ENCODE peak calls at places on chromosomes 1 and 21, in seven cellular contexts. G is IMR-90, P is mesendoderm, B is neuronal stem cell, V is mesenchymal stem cell, U is H1, X is trophoblast cell. N is an unnamed sample.

GRCh38 chr21:9730866-9731265 is 790.5 kb upstream of the TPTE start:
- DNase-seq in B (no peak), G (no peak), X (no peak), P (no peak), V (no peak), U (no peak), N (no peak)

GRCh38 chr1:116402333-116402732 is 29.3 kb downstream of the ATP1A1 start:
- DNase-seq in U (no peak), P (no peak), V (no peak), G (no peak), B (no peak), X (no peak), N (no peak)

GRCh38 chr1:96365596-96365995 is 356.0 kb upstream of the PTBP2 start:
- DNase-seq in G (no peak), P (no peak), V (peak; percentile 70), B (no peak), U (no peak), X (no peak), N (no peak)

GRCh38 chr21:39881661-39882060 is 14.4 kb downstream of the PCP4 start:
- DNase-seq in X (no peak), G (no peak), B (no peak), U (no peak), V (no peak), P (peak; percentile 2), N (no peak)

GRCh38 chr1:224458296-224458695 is 23.7 kb upstream of the WDR26 start:
- DNase-seq in U (no peak), V (no peak), B (no peak), G (no peak), X (no peak), P (no peak), N (no peak)

GRCh38 chr1:184649500-184649899 is 105.2 kb downstream of the EDEM3 start:
- DNase-seq in P (no peak), V (peak; percentile 60), B (no peak), G (peak; percentile 51), X (no peak), U (no peak), N (no peak)

GRCh38 chr1:171245458-171246064 is 2.7 kb upstream of the FMO1 start:
- DNase-seq in V (peak; percentile 37), B (peak; percentile 30), G (peak; percentile 27), X (peak; percentile 25), P (peak; percentile 65), U (no peak), N (peak; percentile 46)

GRCh38 chr1:1973716-1974642 is 29.6 kb downstream of the CFAP74 start:
- DNase-seq in B (no peak), U (no peak), V (no peak), G (no peak), P (no peak), X (no peak), N (peak; percentile 28)

GRCh38 chr21:40562603-40563002 is 284.4 kb downstream of the DSCAM start:
- DNase-seq in G (no peak), U (no peak), B (no peak), V (no peak), P (no peak), X (no peak), N (no peak)

GRCh38 chr1:70044832-70045231 is 160.5 kb downstream of the LRRC40 start:
- DNase-seq in B (no peak), U (no peak), X (no peak), V (peak; percentile 40), P (no peak), G (peak; percentile 79), N (no peak)

GRCh38 chr1:55018395-55018794 is 19.7 kb downstream of the BSND start:
- DNase-seq in P (no peak), V (no peak), X (no peak), U (no peak), B (no peak), G (no peak), N (no peak)

GRCh38 chr1:31812158-31812829 is 3.5 kb downstream of the SPOCD1 start:
- DNase-seq in V (no peak), U (no peak), X (no peak), G (no peak), B (no peak), P (no peak), N (no peak)

GRCh38 chr1:8671313-8671917 is 146.0 kb downstream of the RERE start:
- DNase-seq in X (peak; percentile 38), P (peak; percentile 81), B (peak; percentile 32), G (peak; percentile 84), V (peak; percentile 82), U (no peak), N (no peak)

GRCh38 chr1:53398585-53399365 is 60.4 kb upstream of the DMRTB1 start:
- DNase-seq in B (no peak), G (no peak), X (no peak), U (no peak), V (no peak), P (no peak), N (peak; percentile 18)

GRCh38 chr1:175373786-175374623 is 181.4 kb upstream of the KIAA0040 start:
- DNase-seq in U (peak; percentile 21), X (no peak), G (no peak), P (peak; percentile 65), B (peak; percentile 63), V (peak; percentile 44), N (peak; percentile 77)

GRCh38 chr21:45380566-45380965 is 24.4 kb upstream of the COL18A1 start:
- DNase-seq in U (no peak), V (no peak), B (no peak), P (no peak), G (no peak), X (no peak), N (no peak)

GRCh38 chr1:229942508-229942907 is 124.5 kb upstream of the GALNT2 start:
- DNase-seq in P (no peak), G (no peak), B (no peak), U (no peak), V (no peak), X (no peak), N (no peak)

GRCh38 chr1:119735217-119735616 is 23.5 kb downstream of the PHGDH start:
- DNase-seq in V (no peak), P (no peak), B (no peak), G (no peak), U (no peak), X (no peak), N (no peak)

GRCh38 chr1:226098870-226099832 is 36.6 kb downstream of the H3-3A start:
- DNase-seq in G (no peak), U (no peak), X (no peak), V (no peak), P (no peak), B (no peak), N (no peak)

GRCh38 chr21:14545906-14546480 is at the start of gene SAMSN1:
- DNase-seq in G (no peak), P (no peak), B (no peak), V (peak; percentile 26), X (no peak), U (no peak), N (no peak)

GRCh38 chr1:230573647-230574046 is 68.6 kb upstream of the COG2 start:
- DNase-seq in U (no peak), V (no peak), X (no peak), P (no peak), G (no peak), B (no peak), N (no peak)

GRCh38 chr21:16773206-16773605 is 739.6 kb upstream of the CXADR start:
- DNase-seq in G (peak; percentile 57), U (no peak), P (peak; percentile 2), B (no peak), V (peak; percentile 3), X (no peak), N (no peak)

GRCh38 chr1:200143347-200143746 is 115.8 kb downstream of the NR5A2 start:
- DNase-seq in V (no peak), P (no peak), X (no peak), U (no peak), B (no peak), G (no peak), N (no peak)

GRCh38 chr1:20139776-20140612 is 871 bp downstream of the PLA2G2F start:
- DNase-seq in B (no peak), X (no peak), P (no peak), V (no peak), G (no peak), U (no peak), N (no peak)

GRCh38 chr1:86061660-86062059 is 94.9 kb downstream of the COL24A1 start:
- DNase-seq in V (no peak), G (peak; percentile 50), U (no peak), P (no peak), X (no peak), B (no peak), N (no peak)

GRCh38 chr21:44199448-44199847 is 41.3 kb downstream of the ICOSLG start:
- DNase-seq in G (no peak), B (no peak), P (peak; percentile 44), X (no peak), V (no peak), U (no peak), N (peak; percentile 68)
- H3K23ac ChIP-seq in G (no peak overlapping the region), B (no peak overlapping the region), P (no peak overlapping the region), X (no peak overlapping the region), V (no peak overlapping the region), U (no peak overlapping the region), N (no peak overlapping the region)

DNA sequence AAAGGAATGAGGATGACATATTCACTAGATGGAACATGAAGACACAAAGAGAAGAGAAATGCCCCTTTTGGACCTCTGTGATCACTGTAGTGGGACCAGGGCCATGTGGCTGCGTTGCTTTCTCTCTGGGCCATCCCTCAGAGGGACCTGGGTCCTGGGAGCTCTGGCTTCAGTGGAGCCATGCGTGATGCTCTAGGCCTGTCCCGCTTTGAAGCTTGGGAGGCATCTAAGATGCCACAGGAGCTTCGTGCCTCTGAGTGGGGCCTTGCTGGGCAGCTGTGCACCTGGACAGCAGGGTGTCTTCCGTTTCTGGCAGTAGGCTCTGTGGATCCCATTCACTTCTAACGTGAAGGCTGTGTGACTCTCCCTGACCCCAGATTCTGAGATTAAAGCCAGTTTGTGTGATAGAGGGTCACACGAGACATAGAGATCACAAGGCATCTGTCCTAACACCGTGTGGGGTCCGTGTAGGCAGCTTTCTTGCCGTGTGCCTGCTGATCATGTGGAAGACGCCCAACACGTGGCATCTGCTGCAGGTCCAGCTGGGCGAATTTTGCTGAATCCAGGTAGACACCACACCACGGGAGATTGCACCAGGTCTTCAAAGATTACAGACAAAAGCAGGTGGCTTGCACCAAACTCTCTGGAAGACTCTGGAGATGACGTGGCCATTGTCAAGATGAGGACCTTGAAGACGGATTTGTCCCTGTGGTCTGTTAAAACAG is 17.2 kb upstream of the PRSS38 start:
- DNase-seq in B (no peak), X (no peak), V (no peak), G (no peak), P (no peak), U (no peak), N (no peak)
- H3K23ac ChIP-seq in B (no peak overlapping the region), X (no peak overlapping the region), V (no peak overlapping the region), G (no peak overlapping the region), P (no peak overlapping the region), U (no peak overlapping the region), N (no peak overlapping the region)

DNA sequence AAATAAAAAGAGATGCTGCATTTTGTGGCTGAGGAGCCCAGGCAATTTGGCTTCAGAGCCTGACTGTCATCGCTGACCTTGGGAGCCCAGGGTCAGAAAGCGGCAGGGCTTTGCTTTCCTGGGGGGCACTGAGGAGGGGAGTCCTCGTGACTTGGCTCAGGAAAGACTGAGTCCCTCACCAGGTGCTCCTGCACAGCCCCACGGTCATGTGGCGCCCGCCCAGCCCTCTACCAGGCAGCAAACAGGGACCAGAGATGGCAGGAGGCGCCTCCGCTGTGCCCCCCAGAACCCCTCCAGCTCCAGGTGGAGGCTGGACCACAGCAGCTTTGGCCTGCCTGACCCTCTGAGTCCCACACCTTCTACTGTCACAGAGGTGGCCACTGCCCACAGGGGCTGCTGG is 13.2 kb downstream of the EFHD2 start:
- DNase-seq in B (no peak), V (no peak), U (no peak), P (no peak), G (no peak), X (no peak), N (no peak)
- H3K23ac ChIP-seq in B (peak overlapping the region; percentile 40), V (no peak overlapping the region), U (no peak overlapping the region), P (no peak overlapping the region), G (no peak overlapping the region), X (no peak overlapping the region), N (no peak overlapping the region)

GRCh38 chr1:204669579-204669978 is 16.0 kb downstream of the LRRN2 start:
- DNase-seq in B (no peak), V (no peak), X (no peak), U (no peak), G (no peak), P (no peak), N (no peak)
- H3K23ac ChIP-seq in B (no peak overlapping the region), V (no peak overlapping the region), X (no peak overlapping the region), U (no peak overlapping the region), G (no peak overlapping the region), P (no peak overlapping the region), N (no peak overlapping the region)